ENCODE peak calls at places on chromosomes 5 and 9, in nine cellular contexts. V is transverse colon, D is HepG2, Y is ovary, F is stomach, J is GM12878, M is sigmoid colon, W is A549, X is H1. I is an unnamed sample.
A peak's percentile ranks its signal among the peaks of the same experiment; 100 is the strongest.

GRCh38 chr5:95861221-95861857 is 38.8 kb upstream of the GLRX start:
- DNase-seq in V (peak; percentile 53), D (peak; percentile 96), Y (peak; percentile 43), F (peak; percentile 65), J (no peak), M (peak; percentile 92), W (peak; percentile 78), X (no peak), I (peak; percentile 65)

GRCh38 chr9:21559402-21560280 is 77.5 kb upstream of the IFNE start:
- DNase-seq in V (peak; percentile 23), D (no peak), Y (peak; percentile 24), F (peak; percentile 79), J (no peak), M (peak; percentile 65), W (peak; percentile 37), X (no peak), I (no peak)

GRCh38 chr5:124642148-124642547 is 104.3 kb downstream of the ZNF608 start:
- DNase-seq in V (no peak), D (no peak), Y (no peak), F (no peak), J (no peak), M (no peak), W (no peak), X (no peak), I (no peak)

GRCh38 chr5:143033535-143034260 is 263.5 kb downstream of the ARHGAP26 start:
- DNase-seq in V (no peak), D (no peak), Y (no peak), F (no peak), J (no peak), M (no peak), W (peak; percentile 21), X (no peak), I (no peak)

GRCh38 chr5:169471021-169471420 is 112.6 kb upstream of the SPDL1 start:
- DNase-seq in V (no peak), D (no peak), Y (no peak), F (no peak), J (no peak), M (no peak), W (no peak), X (no peak), I (no peak)

GRCh38 chr5:80150731-80151130 is 105.1 kb downstream of the SERINC5 start:
- DNase-seq in V (no peak), D (no peak), Y (no peak), F (no peak), J (no peak), M (no peak), W (no peak), X (no peak), I (no peak)

GRCh38 chr5:174601937-174602336 is 122.4 kb upstream of the MSX2 start:
- DNase-seq in V (no peak), D (no peak), Y (no peak), F (no peak), J (no peak), M (no peak), W (no peak), X (peak; percentile 10), I (no peak)

GRCh38 chr9:137316012-137316981 is 14.2 kb upstream of the NRARP start:
- DNase-seq in V (peak; percentile 66), D (no peak), Y (peak; percentile 66), F (peak; percentile 59), J (no peak), M (peak; percentile 62), W (peak; percentile 76), X (no peak), I (no peak)

GRCh38 chr5:74903165-74903787 is 37.1 kb upstream of the FAM169A start:
- DNase-seq in V (peak; percentile 71), D (peak; percentile 66), Y (no peak), F (peak; percentile 71), J (no peak), M (no peak), W (peak; percentile 25), X (peak; percentile 71), I (no peak)

DNA sequence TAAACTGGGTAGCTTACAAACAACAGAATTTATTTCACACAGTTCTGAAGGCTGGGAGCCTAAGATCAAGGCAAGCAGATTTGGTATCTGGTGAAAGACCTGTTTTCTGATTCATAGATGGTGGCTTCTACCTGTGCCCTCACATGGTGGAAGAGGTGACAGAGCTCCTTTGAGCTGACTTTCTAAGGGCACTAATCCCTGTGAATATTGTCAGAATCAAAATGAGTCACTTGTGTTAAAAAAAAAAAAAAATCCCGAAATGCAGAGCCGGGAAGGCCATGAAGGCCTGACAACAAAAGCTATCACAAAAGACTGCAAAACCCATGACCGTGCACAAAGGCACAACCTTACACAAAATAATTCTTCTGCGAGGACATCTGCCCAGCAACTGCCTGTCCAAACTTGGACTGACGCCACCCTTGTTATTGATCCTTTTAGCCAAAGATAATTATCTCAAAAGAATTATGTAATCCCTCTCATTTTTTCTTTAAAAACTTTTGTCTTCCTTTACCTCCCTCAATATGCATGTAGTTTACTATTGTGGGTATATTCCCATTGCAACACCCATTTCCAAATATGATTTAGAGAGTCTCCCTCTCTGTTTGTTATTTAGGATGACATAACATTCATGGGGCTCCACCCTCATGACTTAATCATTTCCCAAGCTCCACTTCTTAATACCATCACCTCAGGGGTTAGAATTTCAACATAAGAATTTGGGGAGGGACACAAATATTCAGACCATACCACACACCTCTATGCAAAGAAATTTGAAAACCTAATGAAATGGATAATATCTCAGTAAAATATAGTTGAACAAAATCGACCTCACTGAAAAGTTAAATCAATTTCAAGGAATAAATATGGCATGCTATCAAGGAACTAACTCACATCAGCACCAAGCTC is 19.8 kb upstream of the UBTD2 start:
- DNase-seq in V (no peak), D (peak; percentile 16), Y (no peak), F (no peak), J (no peak), M (no peak), W (no peak), X (no peak), I (no peak)
- H3K4me3 ChIP-seq in V (no peak overlapping the region), D (peak overlapping the region; percentile 40), Y (no peak overlapping the region), F (no peak overlapping the region), J (no peak overlapping the region), M (no peak overlapping the region), W (no peak overlapping the region), X (no peak overlapping the region), I (no peak overlapping the region)

GRCh38 chr5:1330146-1330846 is 14.6 kb downstream of the CLPTM1L start:
- DNase-seq in V (peak; percentile 61), D (no peak), Y (no peak), F (peak; percentile 94), J (no peak), M (peak; percentile 56), W (no peak), X (no peak), I (no peak)
- TF ChIP-seq POLR2A in V (no peak), D (no peak), Y (no peak), F (no peak), J (no peak), M (no peak), W (no peak), X (no peak), I (no peak)

DNA sequence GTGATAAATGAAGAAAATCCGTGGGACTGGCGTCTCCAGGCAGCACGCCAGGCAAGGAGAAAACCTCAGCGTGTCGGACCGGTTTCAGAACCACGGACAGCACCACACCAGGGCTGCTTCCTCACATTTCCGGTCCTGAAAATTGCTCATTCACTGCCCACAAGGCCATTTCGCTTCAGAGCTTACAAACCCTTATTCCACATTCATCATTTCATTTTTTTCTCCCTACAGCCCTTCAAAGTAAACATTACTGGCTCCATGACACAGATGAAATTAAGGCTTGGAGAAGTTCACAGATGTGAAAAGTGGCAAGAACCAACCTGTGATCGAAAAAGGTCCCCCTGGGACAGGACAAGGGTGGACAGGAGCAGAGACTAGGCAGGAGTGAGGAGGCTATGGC is 1.5 kb upstream of the GPRIN1 start:
- DNase-seq in V (peak; percentile 76), D (peak; percentile 49), Y (peak; percentile 81), F (peak; percentile 71), J (no peak), M (no peak), W (no peak), X (no peak), I (peak; percentile 68)
- TF ChIP-seq EP300 in V (no peak), D (no peak), Y (no peak), F (no peak), J (no peak), M (no peak), W (no peak), X (no peak), I (no peak)

DNA sequence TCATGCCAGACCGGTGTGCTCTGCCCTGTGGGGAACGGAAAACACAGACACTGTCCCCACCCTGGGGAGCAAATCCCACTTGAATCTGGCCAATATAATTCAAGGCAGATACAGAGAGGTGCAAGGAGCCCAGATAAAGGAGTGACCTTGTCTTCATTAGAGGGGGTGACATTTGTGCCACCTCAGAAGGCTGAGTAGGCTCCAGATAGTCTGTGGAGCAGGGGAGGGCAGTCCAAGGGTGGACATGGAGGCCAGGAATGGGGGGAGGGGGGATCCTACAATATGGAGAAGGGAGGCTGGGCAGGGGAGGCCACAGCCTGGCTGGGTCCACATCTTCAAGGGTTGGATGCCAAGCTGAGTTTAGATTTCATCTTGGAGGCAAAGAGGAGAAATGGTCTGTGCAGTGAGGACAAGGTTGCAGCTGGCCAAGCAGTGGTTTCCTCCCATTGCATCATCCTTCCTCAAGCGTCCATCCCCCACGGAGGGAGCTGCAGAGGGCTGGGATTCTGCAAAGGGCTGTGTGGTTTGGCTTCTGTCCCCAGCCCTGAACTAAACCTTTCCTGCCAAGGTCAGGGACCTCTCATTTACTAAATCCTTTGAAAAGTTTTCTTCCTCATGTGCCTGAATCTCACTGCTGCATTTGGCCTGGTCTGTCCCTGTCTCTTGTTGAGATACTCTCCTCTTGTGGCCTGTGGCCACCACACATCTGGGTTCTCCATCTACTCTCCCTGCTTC is 60.1 kb downstream of the GALNT12 start:
- DNase-seq in V (peak; percentile 54), D (no peak), Y (peak; percentile 71), F (peak; percentile 55), J (no peak), M (peak; percentile 93), W (no peak), X (no peak), I (peak; percentile 83)
- H3K4me3 ChIP-seq in V (no peak overlapping the region), D (no peak overlapping the region), Y (no peak overlapping the region), F (no peak overlapping the region), J (no peak overlapping the region), M (no peak overlapping the region), W (no peak overlapping the region), X (no peak overlapping the region), I (no peak overlapping the region)

I was measured in tibial nerve.